ENCODE peak calls at places on chromosomes 7 and 10, in eight cellular contexts. C is astrocyte, I is fibroblast of pulmonary artery, N is right atrium auricular region, Z is right lobe of liver, Q is sigmoid colon, X is astrocyte of the spinal cord, O is brain microvascular endothelial cell. U is an unnamed sample.

GRCh38 chr10:88114368-88114767 is 250.9 kb downstream of the PTEN start:
- DNase-seq in N (no peak), Z (peak; percentile 68), Q (no peak), C (no peak), I (peak; percentile 49), X (no peak), O (peak; percentile 44), U (peak; percentile 54)

GRCh38 chr10:22625511-22626288 is 88.7 kb downstream of the PIP4K2A start:
- DNase-seq in C (peak; percentile 41), Q (no peak), N (no peak), O (peak; percentile 54), Z (no peak), X (no peak), I (no peak), U (no peak)

GRCh38 chr10:61096056-61096455 is 152.1 kb upstream of the RHOBTB1 start:
- DNase-seq in N (no peak), Z (no peak), Q (no peak), I (no peak), C (no peak), X (no peak), O (no peak), U (no peak)

GRCh38 chr7:141844256-141844655 is 3.0 kb upstream of the PRSS37 start:
- DNase-seq in N (no peak), X (no peak), O (no peak), Q (no peak), Z (no peak), C (no peak), I (no peak), U (no peak)

GRCh38 chr10:44962870-44963738 is 3.5 kb downstream of the RASSF4 start:
- DNase-seq in Z (peak; percentile 31), Q (peak; percentile 67), O (no peak), C (no peak), X (no peak), N (peak; percentile 58), I (no peak), U (no peak)

GRCh38 chr7:139431010-139431409 is 52.5 kb downstream of the KLRG2 start:
- DNase-seq in I (no peak), O (no peak), Q (no peak), X (no peak), Z (no peak), C (no peak), N (no peak), U (no peak)

GRCh38 chr10:112526906-112527305 is 79.9 kb downstream of the VTI1A start:
- DNase-seq in Z (no peak), O (no peak), Q (no peak), X (no peak), I (no peak), N (no peak), C (no peak), U (no peak)

GRCh38 chr10:76779821-76780281 is 857.8 kb downstream of the KCNMA1 start:
- DNase-seq in Q (no peak), O (no peak), Z (no peak), I (no peak), X (no peak), N (no peak), C (no peak), U (no peak)

GRCh38 chr10:98224509-98224908 is 43.5 kb downstream of the LOXL4 start:
- DNase-seq in N (no peak), I (no peak), X (no peak), C (peak; percentile 19), O (no peak), Z (no peak), Q (no peak), U (no peak)

GRCh38 chr7:158270106-158270775 is 317.4 kb downstream of the PTPRN2 start:
- DNase-seq in Q (peak; percentile 57), O (no peak), C (no peak), X (no peak), Z (peak; percentile 42), I (no peak), N (no peak), U (no peak)

GRCh38 chr10:6363516-6363915 is 160.8 kb downstream of the PFKFB3 start:
- DNase-seq in I (no peak), O (no peak), Q (no peak), C (no peak), N (no peak), Z (no peak), X (no peak), U (no peak)

GRCh38 chr10:34235164-34235832 is 579.8 kb downstream of the PARD3 start:
- DNase-seq in I (no peak), X (peak; percentile 79), Q (no peak), N (no peak), Z (no peak), C (peak; percentile 90), O (peak; percentile 57), U (peak; percentile 21)

DNA sequence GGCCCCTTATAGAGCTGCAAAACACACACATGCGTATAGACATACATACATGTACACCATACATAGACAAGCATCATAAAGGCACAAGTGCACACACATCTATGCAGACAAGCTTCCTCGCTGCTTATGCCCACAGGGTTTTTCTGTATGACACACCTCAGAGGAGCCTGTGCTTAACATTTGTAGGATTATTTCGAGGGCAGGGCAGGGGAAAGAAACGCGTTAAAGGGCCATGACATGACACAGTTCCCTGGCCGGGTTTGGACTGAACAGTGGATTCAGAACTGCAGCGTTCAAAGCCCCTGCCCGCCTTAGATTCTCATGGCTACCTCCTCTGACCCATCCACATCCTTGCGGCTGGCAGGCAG is 44.9 kb downstream of the CHST3 start:
- DNase-seq in O (no peak), X (no peak), Z (no peak), C (no peak), I (no peak), Q (no peak), N (no peak), U (no peak)
- H3K4me3 ChIP-seq in O (no peak overlapping the region), X (no peak overlapping the region), Z (no peak overlapping the region), C (no peak overlapping the region), I (no peak overlapping the region), Q (no peak overlapping the region), N (no peak overlapping the region), U (no peak overlapping the region)

DNA sequence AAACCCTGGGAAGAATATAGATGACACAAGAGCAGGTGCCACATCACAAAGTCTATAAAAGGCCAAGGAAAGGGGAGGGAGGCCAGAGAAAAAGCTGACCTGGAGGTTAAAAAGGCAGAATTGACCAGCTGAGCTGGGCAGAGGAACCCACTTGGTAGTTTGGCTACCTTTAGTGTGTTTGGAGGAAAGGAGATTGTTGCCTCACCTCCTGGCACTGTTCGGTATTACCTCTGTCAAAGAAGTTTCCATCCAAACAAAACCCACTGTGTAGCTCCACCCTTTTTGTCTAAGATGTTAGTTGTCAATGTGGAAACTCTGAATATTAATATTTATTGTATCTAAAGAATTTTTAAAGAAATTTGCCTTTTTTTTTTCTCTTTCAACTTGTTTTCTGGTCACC is 23.4 kb downstream of the ENTPD7 start:
- DNase-seq in Z (peak; percentile 67), N (no peak), I (peak; percentile 12), X (no peak), O (no peak), Q (no peak), C (no peak), U (peak; percentile 2)
- TF ChIP-seq CTCF in Z (peak; percentile 33), N (no peak), I (no peak), X (peak; percentile 22), O (peak; percentile 39), Q (no peak), C (no peak), U (peak; percentile 11)

GRCh38 chr10:93066544-93066913 is 5.9 kb downstream of the CYP26C1 start:
- DNase-seq in Q (no peak), O (no peak), C (no peak), N (peak; percentile 13), I (no peak), Z (no peak), X (no peak), U (no peak)

GRCh38 chr10:93069245-93069561 is 4.5 kb upstream of the CYP26A1 start:
- DNase-seq in O (no peak), C (no peak), X (no peak), Q (no peak), N (no peak), I (no peak), Z (no peak), U (no peak)

GRCh38 chr10:93067443-93068365 is 6.0 kb upstream of the CYP26A1 start:
- DNase-seq in C (no peak), N (peak; percentile 32), X (no peak), Z (no peak), Q (no peak), I (no peak), O (no peak), U (no peak)

GRCh38 chr10:93070378-93071176 is 3.1 kb upstream of the CYP26A1 start:
- DNase-seq in I (no peak), X (no peak), O (no peak), N (peak; percentile 21), Q (no peak), Z (no peak), C (no peak), U (no peak)

DNA sequence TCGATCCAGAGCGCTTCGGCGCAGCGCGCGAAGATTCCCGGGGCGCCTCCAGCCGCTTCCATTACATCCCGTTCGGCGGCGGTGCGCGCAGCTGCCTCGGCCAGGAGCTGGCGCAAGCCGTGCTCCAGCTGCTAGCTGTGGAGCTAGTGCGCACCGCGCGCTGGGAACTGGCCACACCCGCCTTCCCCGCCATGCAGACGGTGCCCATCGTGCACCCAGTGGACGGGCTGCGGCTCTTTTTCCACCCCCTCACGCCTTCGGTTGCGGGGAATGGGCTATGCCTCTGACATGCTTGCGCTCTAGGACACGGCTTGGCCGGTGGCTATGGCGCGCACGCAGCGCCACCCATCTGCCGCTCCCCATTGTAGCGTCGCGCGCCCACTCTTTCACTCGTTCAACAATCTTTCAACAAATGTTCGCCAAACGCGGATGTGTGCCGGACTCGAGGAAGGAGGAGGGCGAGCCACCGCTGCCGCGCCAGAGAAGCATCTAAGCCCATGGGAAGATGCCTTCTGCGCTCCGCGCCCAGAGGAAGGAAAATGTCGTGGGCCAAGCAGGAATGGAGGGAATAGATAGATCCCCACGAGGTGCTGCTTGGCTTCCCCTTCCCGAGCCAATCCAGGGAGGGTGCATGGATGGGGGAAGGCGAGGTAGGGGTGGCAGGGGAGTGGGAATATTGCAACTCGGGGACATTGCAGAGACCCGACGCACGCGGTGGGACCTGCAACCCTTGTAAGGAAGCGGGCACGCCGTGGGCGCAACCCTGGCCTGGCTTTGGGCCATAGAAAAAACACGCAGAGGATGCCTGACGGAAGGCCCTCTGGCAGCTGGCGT is 5.1 kb upstream of the CYP26A1 start:
- DNase-seq in X (peak; percentile 50), I (no peak), Z (no peak), O (no peak), N (peak; percentile 53), Q (no peak), C (peak; percentile 47), U (peak; percentile 33)
- H3K4me3 ChIP-seq in X (no peak overlapping the region), I (no peak overlapping the region), Z (no peak overlapping the region), O (no peak overlapping the region), N (peak overlapping the region; percentile 9), Q (no peak overlapping the region), C (peak overlapping the region; percentile 23), U (no peak overlapping the region)

DNA sequence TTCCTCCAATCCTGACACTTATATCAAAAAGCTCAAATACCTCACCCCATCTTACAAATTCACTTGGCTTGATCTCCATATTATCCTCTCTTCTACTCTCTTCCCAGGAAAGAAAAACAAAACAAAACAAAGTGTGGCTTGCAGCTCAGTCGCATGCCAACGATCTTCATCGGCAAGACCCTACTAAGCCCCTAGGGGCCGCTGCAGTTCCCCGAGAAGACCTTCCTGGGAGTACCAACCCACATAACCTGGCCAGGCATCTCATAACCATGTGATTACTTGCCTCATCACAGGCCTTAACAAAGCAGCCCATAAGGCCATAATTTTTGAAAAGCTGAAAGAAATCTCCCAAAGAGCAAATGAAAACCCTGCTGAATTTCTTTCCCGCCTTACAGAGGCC is 103.7 kb downstream of the ZNF92 start:
- DNase-seq in C (no peak), Q (no peak), O (no peak), Z (peak; percentile 50), N (no peak), I (no peak), X (no peak), U (peak; percentile 28)
- TF ChIP-seq CTCF in C (no peak), Q (no peak), O (peak; percentile 50), Z (peak; percentile 42), N (no peak), I (no peak), X (peak; percentile 30), U (peak; percentile 31)

GRCh38 chr7:77351539-77352004 is 64.6 kb downstream of the GSAP start:
- DNase-seq in Z (no peak), C (no peak), X (no peak), O (no peak), N (no peak), Q (no peak), I (no peak), U (no peak)
- H3K4me3 ChIP-seq in Z (no peak overlapping the region), C (no peak overlapping the region), X (no peak overlapping the region), O (no peak overlapping the region), N (no peak overlapping the region), Q (no peak overlapping the region), I (no peak overlapping the region), U (no peak overlapping the region)

U was measured in cardiac fibroblast.